ENCODE peak calls at places on chromosome 15, in four cellular contexts. M, E, H and D are unnamed samples.

GRCh38 chr15:93347917-93348316 is 258.9 kb upstream of the RGMA start:
- DNase-seq in M (no peak), E (no peak), H (no peak), D (no peak)

GRCh38 chr15:75677601-75678323 is 30.1 kb downstream of the SNX33 start:
- DNase-seq in E (no peak), H (no peak), M (no peak), D (no peak)

GRCh38 chr15:33154366-33155166 is 39.9 kb downstream of the FMN1 start:
- DNase-seq in E (peak), M (no peak), H (no peak), D (no peak)

GRCh38 chr15:73575636-73576247 is 57.4 kb downstream of the NPTN start:
- DNase-seq in H (no peak), M (no peak), E (peak), D (peak)

GRCh38 chr15:50219820-50220219 is 37.8 kb downstream of the SLC27A2 start:
- DNase-seq in H (no peak), M (no peak), E (no peak), D (no peak)

GRCh38 chr15:52483712-52484111 is 45.0 kb downstream of the MYO5A start:
- DNase-seq in E (peak), M (no peak), H (no peak), D (no peak)

GRCh38 chr15:22226034-22226790 is 145.9 kb downstream of the OR4M2 start:
- DNase-seq in E (no peak), M (no peak), H (peak), D (no peak)

GRCh38 chr15:40061212-40061901 is 22.4 kb upstream of the SRP14 start:
- DNase-seq in E (no peak), H (no peak), M (no peak), D (no peak)

GRCh38 chr15:59999558-60000112 is 4.5 kb upstream of the FOXB1 start:
- DNase-seq in M (no peak), H (no peak), E (no peak), D (no peak)

GRCh38 chr15:61798631-61799030 is 261.6 kb downstream of the VPS13C start:
- DNase-seq in M (no peak), E (no peak), H (no peak), D (no peak)

GRCh38 chr15:73888224-73889041 is 15.1 kb downstream of the TBC1D21 start:
- DNase-seq in E (no peak), M (no peak), H (peak), D (no peak)

GRCh38 chr15:69812881-69813280 is 284.8 kb downstream of the TLE3 start:
- DNase-seq in E (no peak), H (no peak), M (no peak), D (no peak)

GRCh38 chr15:29132786-29133185 is 136.8 kb downstream of the NSMCE3 start:
- DNase-seq in E (no peak), H (peak), M (no peak), D (no peak)

GRCh38 chr15:86103825-86104224 is 24.2 kb downstream of the AGBL1 start:
- DNase-seq in H (no peak), E (no peak), M (no peak), D (no peak)

GRCh38 chr15:70741107-70741511 is 22.2 kb downstream of the UACA start:
- DNase-seq in E (peak), M (no peak), H (no peak), D (peak)

GRCh38 chr15:69729167-69729748 is 276.6 kb downstream of the RPLP1 start:
- DNase-seq in H (peak), E (no peak), M (peak), D (peak)

GRCh38 chr15:77830041-77830440 is 197.3 kb upstream of the LINGO1 start:
- DNase-seq in E (peak), M (no peak), H (no peak), D (no peak)